ENCODE peak calls at places on chromosomes 7 and 10, in five cellular contexts. E, N, R, L and P are unnamed samples.
A peak's percentile ranks its signal among the peaks of the same experiment; 100 is the strongest.

GRCh38 chr10:1661861-1662260 is 75.5 kb downstream of the ADARB2 start:
- DNase-seq in E (no peak), N (no peak), R (no peak), L (no peak), P (no peak)

GRCh38 chr10:44924261-44925040 is 13.3 kb downstream of the TMEM72 start:
- DNase-seq in E (no peak), N (no peak), R (no peak), L (no peak), P (no peak)

GRCh38 chr10:7161484-7162283 is 249.2 kb downstream of the SFMBT2 start:
- DNase-seq in E (no peak), N (peak; percentile 8), R (no peak), L (no peak), P (no peak)

GRCh38 chr10:11437391-11438241 is 173.8 kb downstream of the USP6NL start:
- DNase-seq in E (no peak), N (no peak), R (no peak), L (no peak), P (no peak)

GRCh38 chr10:86963341-86963919 is 4.9 kb upstream of the ADIRF start:
- DNase-seq in E (no peak), N (no peak), R (no peak), L (no peak), P (no peak)

GRCh38 chr7:8597565-8597964 is 164.2 kb downstream of the NXPH1 start:
- DNase-seq in E (no peak), N (no peak), R (no peak), L (no peak), P (no peak)

GRCh38 chr10:10942441-10942840 is 75.2 kb upstream of the CELF2 start:
- DNase-seq in E (no peak), N (no peak), R (no peak), L (no peak), P (peak; percentile 23)

GRCh38 chr10:132493246-132493755 is 44.3 kb upstream of the INPP5A start:
- DNase-seq in E (no peak), N (no peak), R (no peak), L (no peak), P (no peak)

GRCh38 chr7:27156508-27156898 is at the start of gene HOXA7:
- DNase-seq in E (no peak), N (no peak), R (no peak), L (peak; percentile 82), P (no peak)

GRCh38 chr7:45962861-45963260 is 41.8 kb upstream of the IGFBP3 start:
- DNase-seq in E (no peak), N (no peak), R (no peak), L (no peak), P (no peak)